ENCODE peak calls at places on chromosomes 7 and 10, in four cellular contexts. T is IMR-90, G is mesendoderm, Q is H1. X is an unnamed sample.

GRCh38 chr7:81327468-81327867 is 408.6 kb upstream of the SEMA3C start:
- DNase-seq in T (peak), G (no peak), Q (no peak), X (no peak)

GRCh38 chr10:61634711-61635110 is 28.0 kb upstream of the CABCOCO1 start:
- DNase-seq in T (peak), G (no peak), Q (no peak), X (no peak)

GRCh38 chr10:71975891-71976725 is 11.9 kb downstream of the CHST3 start:
- DNase-seq in T (peak), G (peak), Q (no peak), X (no peak)

GRCh38 chr7:133562617-133563016 is 309.7 kb downstream of the EXOC4 start:
- DNase-seq in T (peak), G (no peak), Q (no peak), X (no peak)

GRCh38 chr7:1087952-1088920 is at the start of gene GPER1:
- DNase-seq in T (peak), G (peak), Q (peak), X (peak)

GRCh38 chr10:78572565-78572964 is 496.2 kb upstream of the ZMIZ1 start:
- DNase-seq in T (no peak), G (no peak), Q (no peak), X (no peak)

GRCh38 chr7:128894101-128894440 is 16.4 kb downstream of the KCP start:
- DNase-seq in T (no peak), G (no peak), Q (no peak), X (no peak)

GRCh38 chr10:65660006-65660405 is 1265.8 kb upstream of the LRRTM3 start:
- DNase-seq in T (no peak), G (no peak), Q (no peak), X (no peak)

GRCh38 chr7:124779194-124779593 is 13.6 kb upstream of the GPR37 start:
- DNase-seq in T (no peak), G (peak), Q (no peak), X (no peak)

GRCh38 chr7:33459340-33459751 is 330.0 kb downstream of the BBS9 start:
- DNase-seq in T (peak), G (peak), Q (no peak), X (peak)

GRCh38 chr7:150737265-150738055 is at the start of gene GIMAP5:
- DNase-seq in T (no peak), G (no peak), Q (no peak), X (no peak)

GRCh38 chr10:57785068-57785467 is 482.6 kb downstream of the IPMK start:
- DNase-seq in T (no peak), G (no peak), Q (no peak), X (no peak)

GRCh38 chr10:80264081-80265056 is 25.1 kb downstream of the MAT1A start:
- DNase-seq in T (no peak), G (no peak), Q (no peak), X (no peak)

GRCh38 chr10:4804505-4804904 is 21.5 kb upstream of the AKR1E2 start:
- DNase-seq in T (peak), G (no peak), Q (no peak), X (no peak)

GRCh38 chr7:16298221-16298620 is 123.1 kb downstream of the CRPPA start:
- DNase-seq in T (no peak), G (no peak), Q (no peak), X (no peak)

GRCh38 chr7:115676080-115676479 is 354.5 kb downstream of the TFEC start:
- DNase-seq in T (peak), G (no peak), Q (no peak), X (peak)

GRCh38 chr7:57867884-57868701 is 418.1 kb downstream of the ZNF716 start:
- DNase-seq in T (no peak), G (no peak), Q (no peak), X (no peak)

GRCh38 chr10:36256166-36256565 is 614.1 kb upstream of the FZD8 start:
- DNase-seq in T (no peak), G (no peak), Q (no peak), X (no peak)

GRCh38 chr7:27943261-27943660 is 203.3 kb downstream of the TAX1BP1 start:
- DNase-seq in T (no peak), G (no peak), Q (no peak), X (no peak)

GRCh38 chr10:97117372-97117771 is 68.4 kb downstream of the SLIT1 start:
- DNase-seq in T (no peak), G (peak), Q (no peak), X (no peak)

GRCh38 chr7:55132890-55133551 is 114.2 kb downstream of the EGFR start:
- DNase-seq in T (peak), G (no peak), Q (no peak), X (no peak)

GRCh38 chr10:75244487-75245353 is 9.0 kb upstream of the COMTD1 start:
- DNase-seq in T (no peak), G (no peak), Q (no peak), X (no peak)

GRCh38 chr10:90199098-90199497 is 497.7 kb downstream of the KIF20B start:
- DNase-seq in T (no peak), G (peak), Q (no peak), X (no peak)

GRCh38 chr7:44327981-44328380 is 2.6 kb upstream of the CAMK2B start:
- DNase-seq in T (no peak), G (no peak), Q (no peak), X (no peak)

GRCh38 chr10:29838529-29838928 is 203.8 kb upstream of the SVIL start:
- DNase-seq in T (no peak), G (no peak), Q (no peak), X (no peak)

GRCh38 chr7:24604640-24605039 is 31.4 kb downstream of the PALS2 start:
- DNase-seq in T (no peak), G (peak), Q (peak), X (no peak)

GRCh38 chr7:157439761-157440160 is 103.0 kb downstream of the DNAJB6 start:
- DNase-seq in T (no peak), G (no peak), Q (no peak), X (no peak)

GRCh38 chr7:104862719-104863118 is 151.3 kb upstream of the KMT2E start:
- DNase-seq in T (no peak), G (peak), Q (peak), X (no peak)

GRCh38 chr10:125201791-125202622 is 41.6 kb upstream of the CTBP2 start:
- DNase-seq in T (no peak), G (peak), Q (no peak), X (no peak)

GRCh38 chr10:63520463-63521388 is 475 bp upstream of the REEP3 start:
- DNase-seq in T (peak), G (peak), Q (peak), X (peak)

GRCh38 chr7:47291461-47292051 is 290.4 kb downstream of the TNS3 start:
- DNase-seq in T (peak), G (no peak), Q (no peak), X (no peak)

GRCh38 chr7:66739477-66739876 is 1.1 kb upstream of the RABGEF1 start:
- DNase-seq in T (no peak), G (no peak), Q (no peak), X (no peak)

GRCh38 chr7:66740302-66740979 is at the start of gene RABGEF1:
- DNase-seq in T (peak), G (peak), Q (peak), X (peak)

GRCh38 chr7:66739953-66740301 is 606 bp upstream of the RABGEF1 start:
- DNase-seq in T (no peak), G (peak), Q (no peak), X (no peak)

GRCh38 chr7:66737667-66738066 is 2.9 kb upstream of the RABGEF1 start:
- DNase-seq in T (no peak), G (no peak), Q (no peak), X (no peak)

GRCh38 chr7:66741706-66742053 is 1.1 kb downstream of the RABGEF1 start:
- DNase-seq in T (peak), G (no peak), Q (no peak), X (no peak)
- H3K4me2 ChIP-seq in T (peak), G (peak), Q (peak), X (peak)

DNA sequence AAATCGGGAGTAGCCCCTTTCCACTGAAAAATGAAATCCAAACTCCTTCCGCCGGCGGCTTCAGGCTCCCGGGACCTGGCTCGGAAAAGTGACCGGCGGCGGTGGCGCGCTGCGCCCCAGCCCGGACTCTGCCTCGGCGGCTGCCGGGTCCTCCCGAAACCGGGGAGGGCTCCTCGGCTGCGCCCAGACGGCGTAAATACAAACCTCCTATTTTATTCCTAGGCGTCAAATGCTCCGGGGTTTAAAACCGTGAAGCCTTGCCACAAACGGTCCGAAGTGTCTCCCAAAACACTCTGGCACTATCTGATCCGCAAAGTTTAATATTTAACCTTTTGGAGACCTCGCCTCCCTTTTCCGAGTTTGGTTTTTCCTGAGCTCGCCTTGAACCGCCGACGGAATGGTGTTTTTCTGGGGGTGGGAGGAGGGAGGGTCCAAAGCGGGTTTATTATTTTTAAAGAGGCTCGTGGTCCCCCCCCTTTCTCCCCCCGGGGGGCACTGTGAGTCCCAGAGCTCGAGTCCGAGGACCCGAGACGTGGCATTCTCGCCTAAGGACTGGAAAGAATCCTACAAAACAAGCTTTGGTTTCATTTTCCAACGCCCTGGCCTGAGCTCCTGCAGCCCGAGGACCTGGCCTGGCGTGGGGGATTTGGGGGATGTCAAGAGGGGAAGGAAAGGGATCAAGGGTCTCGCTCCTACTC is 1.9 kb downstream of the TNRC18 start:
- DNase-seq in T (peak), G (peak), Q (no peak), X (no peak)
- H3K23ac ChIP-seq in T (peak), G (no peak), Q (no peak), X (no peak)

GRCh38 chr10:45432113-45432512 is 58.1 kb downstream of the ALOX5 start:
- DNase-seq in T (no peak), G (no peak), Q (no peak), X (no peak)

GRCh38 chr10:45437587-45438456 is 63.8 kb downstream of the ALOX5 start:
- DNase-seq in T (no peak), G (no peak), Q (no peak), X (no peak)

GRCh38 chr10:45432700-45433472 is 58.9 kb downstream of the ALOX5 start:
- DNase-seq in T (no peak), G (no peak), Q (peak), X (no peak)

GRCh38 chr10:45429790-45430189 is 55.8 kb downstream of the ALOX5 start:
- DNase-seq in T (no peak), G (no peak), Q (no peak), X (no peak)

DNA sequence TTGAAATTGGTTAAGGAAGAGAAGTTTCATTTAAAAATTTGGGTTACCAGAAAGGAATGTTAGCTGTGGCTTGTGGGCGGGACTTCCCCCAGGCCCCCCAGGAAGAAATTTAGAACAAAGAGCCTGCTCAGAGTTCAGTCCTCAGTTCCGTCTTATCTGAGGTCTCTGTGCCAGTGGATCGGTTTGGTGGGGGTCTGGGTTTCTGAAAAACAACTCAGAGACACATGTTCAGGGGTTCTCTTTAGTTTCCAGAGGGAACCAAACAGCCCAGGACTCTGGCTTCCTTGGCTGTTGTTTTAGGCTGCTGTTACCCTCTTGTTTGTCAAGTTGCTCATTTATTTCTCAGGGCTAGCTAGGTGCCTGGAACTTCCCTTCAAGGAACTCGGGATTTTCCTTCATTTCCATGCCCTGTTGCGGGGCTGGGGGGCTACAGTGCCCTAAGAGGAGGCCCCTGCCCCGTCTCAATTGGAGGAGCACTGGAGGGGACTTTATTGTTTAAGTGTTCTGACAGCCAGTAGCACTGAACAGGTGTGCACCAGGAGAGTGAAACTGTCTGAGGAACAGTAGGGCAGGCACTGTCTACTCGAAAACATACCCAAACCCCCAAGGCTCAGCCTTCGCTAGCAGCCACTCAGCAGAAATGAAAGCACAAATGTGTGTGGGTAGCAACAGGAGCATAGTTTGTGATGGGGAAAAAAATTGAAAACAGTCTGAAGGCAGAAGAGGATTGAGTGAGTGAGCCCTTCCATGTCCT is 59.9 kb downstream of the ALOX5 start:
- DNase-seq in T (no peak), G (no peak), Q (peak), X (no peak)
- H3K4me2 ChIP-seq in T (no peak), G (no peak), Q (no peak), X (no peak)

GRCh38 chr10:69434926-69435325 is 16.3 kb upstream of the TSPAN15 start:
- DNase-seq in T (no peak), G (no peak), Q (no peak), X (no peak)
- H3K23ac ChIP-seq in T (no peak), G (no peak), Q (no peak), X (peak)

GRCh38 chr10:13615650-13616049 is 28.9 kb downstream of the PRPF18 start:
- DNase-seq in T (no peak), G (peak), Q (no peak), X (no peak)
- H3K4me2 ChIP-seq in T (no peak), G (no peak), Q (peak), X (no peak)

DNA sequence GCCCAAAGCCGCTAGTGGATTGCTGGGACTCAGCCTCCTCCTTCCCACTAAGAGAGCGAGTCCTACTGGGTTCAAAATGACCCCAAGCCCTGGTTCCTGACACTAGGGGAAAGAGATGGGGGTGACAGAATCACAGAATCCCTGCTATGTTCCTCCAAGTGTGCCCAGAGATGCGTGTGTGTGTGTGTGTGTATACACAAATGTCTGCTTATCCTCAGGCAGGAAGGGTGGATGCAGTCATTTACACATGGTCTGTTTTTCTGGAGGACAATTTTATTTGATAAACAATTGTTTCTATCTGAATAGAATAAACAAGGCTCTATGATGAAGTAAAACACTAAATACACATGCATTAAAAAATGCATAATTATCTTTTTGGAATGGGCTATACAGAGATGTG is 1.2 kb upstream of the PLAU start:
- DNase-seq in T (no peak), G (no peak), Q (no peak), X (no peak)
- H3K23ac ChIP-seq in T (peak), G (no peak), Q (no peak), X (no peak)

X was measured in neuronal stem cell.